ENCODE peak calls at places on chromosomes 3 and 15, in eight cellular contexts. One of them, this sample, is unnamed.

GRCh38 chr3:11238880-11239279 is 33.3 kb upstream of the ATG7 start:
- DNase-seq in SK-N-SH: no peak
- DNase-seq in A549: no peak
- DNase-seq in GM23338: no peak
- DNase-seq in HepG2: no peak
- DNase-seq in HL-60: no peak
- DNase-seq in Panc1: peak; percentile 42
- DNase-seq in GM12878: no peak
- DNase-seq in this sample: peak; percentile 48

GRCh38 chr3:141108002-141108401 is 56.9 kb downstream of the SPSB4 start:
- DNase-seq in Panc1: no peak
- DNase-seq in A549: no peak
- DNase-seq in GM23338: no peak
- DNase-seq in HL-60: no peak
- DNase-seq in HepG2: no peak
- DNase-seq in GM12878: no peak
- DNase-seq in SK-N-SH: no peak
- DNase-seq in this sample: no peak

GRCh38 chr3:63927623-63928280 is 15.6 kb upstream of the SCAANT1 start:
- DNase-seq in Panc1: no peak
- DNase-seq in HL-60: no peak
- DNase-seq in A549: no peak
- DNase-seq in HepG2: no peak
- DNase-seq in GM23338: no peak
- DNase-seq in GM12878: no peak
- DNase-seq in SK-N-SH: no peak
- DNase-seq in this sample: no peak

GRCh38 chr15:72820278-72820677 is 36.7 kb upstream of the ADPGK start:
- DNase-seq in GM12878: no peak
- DNase-seq in HL-60: no peak
- DNase-seq in A549: no peak
- DNase-seq in SK-N-SH: no peak
- DNase-seq in Panc1: no peak
- DNase-seq in HepG2: no peak
- DNase-seq in GM23338: no peak
- DNase-seq in this sample: no peak

GRCh38 chr3:28590851-28591250 is 242.2 kb upstream of the AZI2 start:
- DNase-seq in GM12878: no peak
- DNase-seq in GM23338: no peak
- DNase-seq in A549: no peak
- DNase-seq in SK-N-SH: peak; percentile 37
- DNase-seq in HL-60: no peak
- DNase-seq in Panc1: no peak
- DNase-seq in HepG2: no peak
- DNase-seq in this sample: no peak

GRCh38 chr3:127697531-127698240 is 24.9 kb downstream of the ABTB1 start:
- DNase-seq in GM23338: peak; percentile 81
- DNase-seq in A549: peak; percentile 28
- DNase-seq in SK-N-SH: peak; percentile 83
- DNase-seq in GM12878: peak; percentile 48
- DNase-seq in HL-60: no peak
- DNase-seq in HepG2: peak; percentile 58
- DNase-seq in Panc1: no peak
- DNase-seq in this sample: peak; percentile 50

GRCh38 chr3:177196473-177197040 is 725 bp downstream of the TBL1XR1 start:
- DNase-seq in A549: peak; percentile 31
- DNase-seq in HL-60: peak; percentile 47
- DNase-seq in Panc1: no peak
- DNase-seq in GM23338: peak; percentile 73
- DNase-seq in SK-N-SH: peak; percentile 79
- DNase-seq in HepG2: no peak
- DNase-seq in GM12878: no peak
- DNase-seq in this sample: no peak

GRCh38 chr15:87567399-87567798 is 689.1 kb downstream of the NTRK3 start:
- DNase-seq in GM12878: no peak
- DNase-seq in Panc1: no peak
- DNase-seq in HL-60: no peak
- DNase-seq in SK-N-SH: no peak
- DNase-seq in HepG2: no peak
- DNase-seq in GM23338: no peak
- DNase-seq in A549: no peak
- DNase-seq in this sample: no peak

GRCh38 chr15:73752817-73753214 is 335 bp downstream of the INSYN1 start:
- DNase-seq in HL-60: no peak
- DNase-seq in GM23338: peak; percentile 70
- DNase-seq in GM12878: no peak
- DNase-seq in HepG2: no peak
- DNase-seq in SK-N-SH: peak; percentile 85
- DNase-seq in Panc1: no peak
- DNase-seq in A549: peak; percentile 15
- DNase-seq in this sample: no peak

GRCh38 chr15:77571741-77572140 is 61.0 kb downstream of the LINGO1 start:
- DNase-seq in GM12878: no peak
- DNase-seq in GM23338: no peak
- DNase-seq in A549: no peak
- DNase-seq in HepG2: no peak
- DNase-seq in Panc1: no peak
- DNase-seq in SK-N-SH: no peak
- DNase-seq in HL-60: no peak
- DNase-seq in this sample: no peak

DNA sequence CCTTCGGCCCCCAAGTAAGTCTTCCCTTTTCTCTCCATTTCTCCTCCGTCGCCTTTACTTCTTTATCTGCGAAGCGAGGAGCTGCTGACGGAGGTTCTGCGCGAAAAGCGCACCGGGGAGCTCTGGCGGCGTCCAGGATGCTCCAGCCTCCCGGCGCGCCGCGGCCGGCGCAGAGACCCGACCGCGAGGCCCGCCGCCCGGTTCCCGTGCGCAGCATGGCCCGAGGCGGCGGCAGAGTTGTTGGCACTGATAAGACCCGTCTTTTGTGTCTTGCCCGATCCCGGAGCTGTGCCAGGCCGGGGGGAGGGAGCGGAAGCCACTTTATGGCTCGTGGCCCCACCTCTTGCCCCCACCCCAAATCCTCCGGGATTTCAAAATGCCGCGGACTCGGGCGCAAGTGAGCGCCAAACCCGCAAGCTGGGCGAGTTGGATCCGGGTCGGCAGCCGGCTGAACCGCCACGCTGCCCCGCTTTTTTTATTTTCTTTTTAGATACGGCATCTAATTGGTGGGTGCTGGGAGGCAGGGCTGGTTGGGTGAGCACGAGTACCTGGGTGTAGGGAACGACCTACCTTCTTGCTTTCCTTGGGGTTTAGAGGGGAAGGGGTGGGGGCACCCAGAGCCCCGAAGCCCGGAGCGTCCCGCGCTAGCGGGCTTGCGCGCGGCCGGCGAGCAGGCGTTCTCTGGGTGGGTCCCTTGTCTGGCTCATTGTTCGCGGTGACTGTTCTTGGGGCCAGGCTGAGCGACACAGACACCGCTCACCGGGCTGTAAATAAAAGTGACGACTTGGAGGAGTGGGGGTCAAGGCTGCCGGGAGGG is 532.7 kb upstream of the SEMA6D start:
- DNase-seq in HepG2: no peak
- DNase-seq in SK-N-SH: peak; percentile 79
- DNase-seq in Panc1: no peak
- DNase-seq in GM23338: peak; percentile 60
- DNase-seq in A549: no peak
- DNase-seq in HL-60: no peak
- DNase-seq in GM12878: no peak
- DNase-seq in this sample: no peak
- TF ChIP-seq REST in HepG2: no peak
- TF ChIP-seq REST in SK-N-SH: no peak
- TF ChIP-seq REST in Panc1: no peak
- TF ChIP-seq REST in GM23338: no peak
- TF ChIP-seq REST in A549: no peak
- TF ChIP-seq REST in HL-60: no peak
- TF ChIP-seq REST in GM12878: no peak
- TF ChIP-seq REST in this sample: no peak

DNA sequence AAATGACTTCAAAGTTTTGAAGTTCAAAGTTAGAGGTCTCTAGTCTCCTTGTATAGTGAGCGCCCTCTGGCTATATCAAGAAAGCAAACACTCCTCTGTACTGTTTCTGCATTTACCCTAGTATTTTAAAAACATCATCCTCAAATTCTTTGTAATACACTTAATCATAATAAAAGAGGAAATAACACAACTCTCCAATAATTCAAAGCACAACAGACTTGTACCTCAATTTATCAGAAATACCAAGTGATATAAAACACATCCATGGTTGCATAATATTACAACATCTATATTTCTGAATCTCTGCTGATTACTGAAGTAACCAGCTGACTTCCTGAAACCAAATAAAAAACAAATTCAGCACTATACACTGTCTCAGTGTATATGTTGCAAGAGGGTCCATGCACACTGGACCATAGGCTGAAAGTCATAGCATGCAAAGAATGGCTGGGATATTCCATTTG is 12.5 kb downstream of the PLOD2 start:
- DNase-seq in Panc1: no peak
- DNase-seq in GM12878: no peak
- DNase-seq in GM23338: peak; percentile 39
- DNase-seq in A549: no peak
- DNase-seq in HL-60: no peak
- DNase-seq in SK-N-SH: no peak
- DNase-seq in HepG2: no peak
- DNase-seq in this sample: no peak
- TF ChIP-seq REST in Panc1: no peak
- TF ChIP-seq REST in GM12878: no peak
- TF ChIP-seq REST in GM23338: no peak
- TF ChIP-seq REST in A549: no peak
- TF ChIP-seq REST in HL-60: no peak
- TF ChIP-seq REST in SK-N-SH: no peak
- TF ChIP-seq REST in HepG2: no peak
- TF ChIP-seq REST in this sample: no peak

GRCh38 chr3:114569186-114569585 is 275.4 kb downstream of the TIGIT start:
- DNase-seq in GM12878: no peak
- DNase-seq in HepG2: no peak
- DNase-seq in A549: no peak
- DNase-seq in HL-60: no peak
- DNase-seq in SK-N-SH: no peak
- DNase-seq in Panc1: no peak
- DNase-seq in GM23338: no peak
- DNase-seq in this sample: no peak
- TF ChIP-seq REST in GM12878: no peak
- TF ChIP-seq REST in HepG2: no peak
- TF ChIP-seq REST in A549: no peak
- TF ChIP-seq REST in HL-60: no peak
- TF ChIP-seq REST in SK-N-SH: no peak
- TF ChIP-seq REST in Panc1: no peak
- TF ChIP-seq REST in GM23338: no peak
- TF ChIP-seq REST in this sample: no peak

GRCh38 chr3:9660972-9661371 is 11.7 kb downstream of the MTMR14 start:
- DNase-seq in Panc1: no peak
- DNase-seq in GM23338: no peak
- DNase-seq in GM12878: no peak
- DNase-seq in HL-60: no peak
- DNase-seq in SK-N-SH: no peak
- DNase-seq in HepG2: no peak
- DNase-seq in A549: no peak
- DNase-seq in this sample: no peak
- TF ChIP-seq REST in Panc1: no peak
- TF ChIP-seq REST in GM23338: no peak
- TF ChIP-seq REST in GM12878: no peak
- TF ChIP-seq REST in HL-60: no peak
- TF ChIP-seq REST in SK-N-SH: no peak
- TF ChIP-seq REST in HepG2: no peak
- TF ChIP-seq REST in A549: no peak
- TF ChIP-seq REST in this sample: no peak

GRCh38 chr15:67168694-67169093 is 85.8 kb downstream of the AAGAB start:
- DNase-seq in GM23338: no peak
- DNase-seq in Panc1: no peak
- DNase-seq in HL-60: no peak
- DNase-seq in SK-N-SH: no peak
- DNase-seq in HepG2: no peak
- DNase-seq in GM12878: no peak
- DNase-seq in A549: no peak
- DNase-seq in this sample: no peak
- TF ChIP-seq REST in GM23338: no peak
- TF ChIP-seq REST in Panc1: no peak
- TF ChIP-seq REST in HL-60: no peak
- TF ChIP-seq REST in SK-N-SH: no peak
- TF ChIP-seq REST in HepG2: no peak
- TF ChIP-seq REST in GM12878: no peak
- TF ChIP-seq REST in A549: no peak
- TF ChIP-seq REST in this sample: no peak

DNA sequence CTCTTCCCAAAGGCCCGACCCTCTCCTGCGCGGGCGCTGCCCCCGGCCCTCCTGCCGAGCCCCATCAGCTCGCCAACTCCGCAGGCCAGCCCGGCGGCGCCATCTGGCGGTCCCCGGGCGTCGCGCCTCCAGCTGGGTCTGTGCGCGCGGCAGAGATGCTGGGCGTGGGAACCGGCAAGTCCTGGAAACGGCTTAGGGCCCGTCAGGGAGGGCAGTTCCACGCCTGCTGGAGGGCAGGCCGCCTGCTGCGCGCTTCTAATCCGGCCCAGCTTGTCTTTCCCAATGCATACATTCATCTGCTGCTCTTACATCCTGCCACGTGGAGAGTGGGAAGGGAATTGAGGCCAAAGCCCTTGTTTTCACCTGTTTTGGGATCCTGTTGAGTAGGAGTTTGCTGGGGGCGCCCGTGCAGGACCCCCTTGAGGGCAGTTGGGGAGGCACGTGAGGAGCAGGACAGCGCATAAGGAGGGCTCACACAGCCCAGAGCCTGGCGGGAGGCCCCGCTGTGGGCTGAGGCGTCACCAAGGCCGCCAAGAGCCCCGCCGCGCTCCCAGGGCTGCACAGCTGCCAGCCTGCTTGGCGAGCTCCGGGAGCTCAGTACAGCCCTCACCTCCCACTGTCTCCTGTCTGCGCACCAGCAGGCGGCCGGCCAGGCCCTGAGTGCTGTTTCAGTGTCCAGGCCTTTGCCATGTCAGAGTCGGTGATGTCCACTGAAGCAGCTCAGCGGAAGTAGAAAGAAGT is 165.6 kb downstream of the NSMCE3 start:
- DNase-seq in SK-N-SH: no peak
- DNase-seq in GM23338: peak; percentile 93
- DNase-seq in A549: peak; percentile 70
- DNase-seq in Panc1: no peak
- DNase-seq in HL-60: peak; percentile 29
- DNase-seq in HepG2: no peak
- DNase-seq in GM12878: no peak
- DNase-seq in this sample: peak; percentile 33
- TF ChIP-seq REST in SK-N-SH: no peak
- TF ChIP-seq REST in GM23338: no peak
- TF ChIP-seq REST in A549: no peak
- TF ChIP-seq REST in Panc1: no peak
- TF ChIP-seq REST in HL-60: no peak
- TF ChIP-seq REST in HepG2: no peak
- TF ChIP-seq REST in GM12878: no peak
- TF ChIP-seq REST in this sample: no peak